ENCODE peak calls at places on chromosomes 13 and 19, in five cellular contexts. E, R, P, G and U are unnamed samples.

GRCh38 chr13:67223742-67224141 is 6.4 kb downstream of the PCDH9 start:
- DNase-seq in E (no peak), R (no peak), P (no peak), G (no peak), U (no peak)

GRCh38 chr13:106052200-106052767 is 483.2 kb downstream of the EFNB2 start:
- DNase-seq in E (peak), R (no peak), P (no peak), G (no peak), U (no peak)

GRCh38 chr19:2428027-2428690 is 773 bp upstream of the TIMM13 start:
- DNase-seq in E (peak), R (no peak), P (no peak), G (peak), U (peak)

GRCh38 chr13:77506874-77507273 is 28.6 kb upstream of the SCEL start:
- DNase-seq in E (no peak), R (no peak), P (no peak), G (no peak), U (peak)

GRCh38 chr19:28665748-28666147 is 547.2 kb downstream of the UQCRFS1 start:
- DNase-seq in E (no peak), R (no peak), P (no peak), G (no peak), U (no peak)

GRCh38 chr13:46184277-46184699 is 2.3 kb upstream of the LCP1 start:
- DNase-seq in E (peak), R (no peak), P (peak), G (no peak), U (peak)

GRCh38 chr19:18635831-18636182 is 1.0 kb upstream of the KLHL26 start:
- DNase-seq in E (no peak), R (no peak), P (no peak), G (no peak), U (no peak)

GRCh38 chr19:8678244-8678807 is 20.3 kb downstream of the ACTL9 start:
- DNase-seq in E (no peak), R (no peak), P (no peak), G (no peak), U (no peak)

GRCh38 chr13:74573654-74574053 is 439.4 kb upstream of the KLF12 start:
- DNase-seq in E (no peak), R (no peak), P (no peak), G (no peak), U (peak)

GRCh38 chr19:30096596-30097370 is 154.7 kb downstream of the URI1 start:
- DNase-seq in E (no peak), R (no peak), P (no peak), G (no peak), U (no peak)

GRCh38 chr13:97975280-97975850 is 21.9 kb downstream of the IPO5 start:
- DNase-seq in E (no peak), R (no peak), P (no peak), G (no peak), U (no peak)

GRCh38 chr13:100561599-100562204 is 26.9 kb downstream of the GGACT start:
- DNase-seq in E (no peak), R (no peak), P (no peak), G (no peak), U (no peak)

GRCh38 chr13:78228940-78229339 is 310.3 kb upstream of the EDNRB start:
- DNase-seq in E (no peak), R (no peak), P (no peak), G (no peak), U (no peak)

GRCh38 chr19:49573451-49573850 is 6.9 kb downstream of the NOSIP start:
- DNase-seq in E (no peak), R (no peak), P (no peak), G (no peak), U (no peak)

GRCh38 chr13:26964278-26965057 is 203.9 kb upstream of the GPR12 start:
- DNase-seq in E (no peak), R (no peak), P (peak), G (no peak), U (peak)

GRCh38 chr13:114089341-114089740 is 43.1 kb downstream of the RASA3 start:
- DNase-seq in E (no peak), R (no peak), P (no peak), G (no peak), U (no peak)

GRCh38 chr13:43978688-43979087 is 99.0 kb downstream of the LACC1 start:
- DNase-seq in E (no peak), R (no peak), P (no peak), G (no peak), U (no peak)

GRCh38 chr13:74372511-74372910 is 238.3 kb upstream of the KLF12 start:
- DNase-seq in E (no peak), R (no peak), P (no peak), G (no peak), U (no peak)

GRCh38 chr19:10513223-10513622 is 4.0 kb downstream of the S1PR5 start:
- DNase-seq in E (no peak), R (no peak), P (no peak), G (no peak), U (no peak)

GRCh38 chr13:25743426-25743825 is 308.4 kb downstream of the SHISA2 start:
- DNase-seq in E (no peak), R (no peak), P (no peak), G (no peak), U (no peak)

GRCh38 chr13:41065098-41065497 is 3.8 kb downstream of the WBP4 start:
- DNase-seq in E (no peak), R (peak), P (no peak), G (no peak), U (no peak)

GRCh38 chr13:20460744-20461143 is 64.9 kb downstream of the CRYL1 start:
- DNase-seq in E (no peak), R (no peak), P (no peak), G (no peak), U (no peak)

GRCh38 chr13:94218537-94218936 is 260.9 kb downstream of the DCT start:
- DNase-seq in E (no peak), R (no peak), P (no peak), G (no peak), U (no peak)

GRCh38 chr13:47327856-47328255 is 431.0 kb upstream of the HTR2A start:
- DNase-seq in E (no peak), R (no peak), P (no peak), G (no peak), U (no peak)